ENCODE peak calls at places on chromosomes 5 and 9, in six cellular contexts. K, I, N, S, G and F are unnamed samples.

GRCh38 chr9:84481819-84482218 is 141.3 kb upstream of the SLC28A3 start:
- DNase-seq in K (no peak), I (peak), N (no peak), S (peak), G (no peak), F (no peak)

GRCh38 chr5:151036556-151036955 is 16.2 kb downstream of the GPX3 start:
- DNase-seq in K (no peak), I (no peak), N (no peak), S (no peak), G (no peak), F (no peak)

GRCh38 chr9:23774266-23774665 is 51.8 kb downstream of the ELAVL2 start:
- DNase-seq in K (no peak), I (no peak), N (no peak), S (no peak), G (no peak), F (no peak)

GRCh38 chr5:103774736-103775135 is 212.1 kb upstream of the NUDT12 start:
- DNase-seq in K (no peak), I (no peak), N (peak), S (peak), G (no peak), F (peak)

GRCh38 chr5:160438316-160439204 is 16.9 kb downstream of the PTTG1 start:
- DNase-seq in K (peak), I (peak), N (peak), S (peak), G (peak), F (peak)

GRCh38 chr5:34007116-34007674 is 655 bp downstream of the AMACR start:
- DNase-seq in K (no peak), I (no peak), N (no peak), S (peak), G (no peak), F (no peak)

GRCh38 chr5:32506251-32506661 is 61.7 kb upstream of the ZFR start:
- DNase-seq in K (no peak), I (no peak), N (no peak), S (no peak), G (no peak), F (peak)

GRCh38 chr5:1294839-1295649 is at the start of gene TERT:
- DNase-seq in K (peak), I (peak), N (no peak), S (no peak), G (peak), F (no peak)

GRCh38 chr5:59390074-59390659 is 503.4 kb downstream of the PDE4D start:
- DNase-seq in K (no peak), I (peak), N (peak), S (peak), G (no peak), F (peak)

GRCh38 chr5:175468892-175469291 is 9.5 kb upstream of the SFXN1 start:
- DNase-seq in K (no peak), I (no peak), N (no peak), S (peak), G (no peak), F (no peak)

GRCh38 chr9:21995652-21996275 is 1.2 kb downstream of the CDKN2B-AS1 start:
- DNase-seq in K (no peak), I (no peak), N (peak), S (peak), G (peak), F (peak)

DNA sequence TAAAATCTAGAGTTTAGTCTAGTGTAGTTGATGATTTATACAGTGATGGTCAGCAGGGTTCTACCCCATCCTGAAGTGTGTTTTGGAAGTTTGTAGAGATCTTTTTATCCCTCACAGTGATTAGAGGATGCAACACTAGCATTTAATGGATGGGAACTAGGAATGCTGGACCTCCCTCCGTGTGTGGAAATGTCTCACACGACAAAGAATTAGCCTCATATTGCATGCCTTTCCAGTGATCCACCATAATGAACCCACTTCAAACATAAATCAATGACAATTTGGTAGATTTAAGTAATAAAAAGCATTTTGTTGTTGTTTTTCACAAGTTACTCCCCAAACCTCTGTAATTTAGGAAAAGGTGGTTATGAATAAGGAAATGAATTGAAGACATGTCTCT is 82.5 kb upstream of the LMNB1 start:
- DNase-seq in K (no peak), I (no peak), N (peak), S (no peak), G (no peak), F (no peak)
- H2BK120ac ChIP-seq in K (no peak), I (no peak), N (no peak), S (no peak), G (no peak), F (no peak)

GRCh38 chr9:17757816-17758215 is 178.9 kb downstream of the SH3GL2 start:
- DNase-seq in K (no peak), I (no peak), N (no peak), S (no peak), G (no peak), F (peak)

GRCh38 chr9:17761984-17762676 is 183.3 kb downstream of the SH3GL2 start:
- DNase-seq in K (no peak), I (no peak), N (no peak), S (no peak), G (no peak), F (no peak)

GRCh38 chr9:17764306-17764705 is 185.4 kb downstream of the SH3GL2 start:
- DNase-seq in K (no peak), I (no peak), N (no peak), S (no peak), G (no peak), F (no peak)

GRCh38 chr9:17760250-17760649 is 181.4 kb downstream of the SH3GL2 start:
- DNase-seq in K (no peak), I (no peak), N (no peak), S (no peak), G (no peak), F (no peak)
- H4K91ac ChIP-seq in K (no peak), I (no peak), N (no peak), S (no peak), G (no peak), F (no peak)

GRCh38 chr9:105299190-105299854 is 54.9 kb downstream of the SLC44A1 start:
- DNase-seq in K (no peak), I (no peak), N (peak), S (peak), G (no peak), F (peak)

GRCh38 chr9:105307731-105308130 is 63.3 kb downstream of the SLC44A1 start:
- DNase-seq in K (no peak), I (no peak), N (no peak), S (no peak), G (no peak), F (peak)

GRCh38 chr9:105305834-105306233 is 61.4 kb downstream of the SLC44A1 start:
- DNase-seq in K (no peak), I (no peak), N (no peak), S (no peak), G (no peak), F (no peak)

GRCh38 chr9:105306533-105307140 is 62.2 kb downstream of the SLC44A1 start:
- DNase-seq in K (no peak), I (no peak), N (no peak), S (no peak), G (no peak), F (no peak)

GRCh38 chr9:105302728-105303127 is 58.3 kb downstream of the SLC44A1 start:
- DNase-seq in K (no peak), I (no peak), N (no peak), S (no peak), G (no peak), F (no peak)
- H2BK120ac ChIP-seq in K (no peak), I (no peak), N (no peak), S (no peak), G (no peak), F (no peak)

GRCh38 chr5:169836835-169837234 is 143.5 kb downstream of the INSYN2B start:
- DNase-seq in K (no peak), I (no peak), N (no peak), S (no peak), G (no peak), F (no peak)

GRCh38 chr5:169832236-169832635 is 148.1 kb downstream of the INSYN2B start:
- DNase-seq in K (no peak), I (no peak), N (no peak), S (no peak), G (no peak), F (no peak)

GRCh38 chr5:169831331-169831730 is 149.0 kb downstream of the INSYN2B start:
- DNase-seq in K (no peak), I (no peak), N (peak), S (no peak), G (no peak), F (peak)

GRCh38 chr5:169828385-169828784 is 151.9 kb downstream of the INSYN2B start:
- DNase-seq in K (no peak), I (no peak), N (no peak), S (no peak), G (no peak), F (no peak)

DNA sequence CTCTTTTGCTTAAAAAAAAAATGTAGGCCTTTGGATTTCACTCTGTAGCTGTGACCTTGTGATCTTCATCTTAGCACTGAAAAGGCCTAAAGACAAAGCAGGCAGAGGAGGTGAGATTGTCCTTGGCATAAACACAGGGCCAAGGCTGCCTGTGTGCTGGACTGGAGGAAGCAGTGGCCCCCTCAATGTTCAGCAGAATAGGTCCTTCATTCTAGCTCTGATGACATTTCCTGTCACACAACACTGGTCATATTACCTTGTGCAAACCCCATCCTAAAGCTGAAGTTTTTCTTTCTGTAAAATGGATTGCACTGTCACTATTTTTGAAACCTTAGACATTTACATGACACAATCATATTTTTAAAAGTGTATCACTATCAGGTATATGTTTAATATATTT is 147.4 kb downstream of the INSYN2B start:
- DNase-seq in K (no peak), I (no peak), N (no peak), S (no peak), G (no peak), F (no peak)
- H4K91ac ChIP-seq in K (no peak), I (no peak), N (peak), S (no peak), G (no peak), F (no peak)